ENCODE peak calls at places on chromosomes 12 and 14, in nine cellular contexts. G is WTC11, N is AG09309, S is cardiac fibroblast, H is IMR-90, T is mesothelial cell of epicardium, U is body of pancreas, V is choroid plexus epithelial cell, M is GM12865. O is an unnamed sample.

GRCh38 chr12:53123578-53124351 is 20.5 kb downstream of the SOAT2 start:
- DNase-seq in G (no peak), N (no peak), S (no peak), H (peak; percentile 58), T (no peak), U (no peak), V (peak; percentile 21), M (no peak), O (no peak)

GRCh38 chr12:74790958-74791357 is 253.3 kb downstream of the ATXN7L3B start:
- DNase-seq in G (no peak), N (no peak), S (no peak), H (no peak), T (no peak), U (no peak), V (no peak), M (no peak), O (no peak)

GRCh38 chr14:99524804-99525698 is 43.8 kb downstream of the CCNK start:
- DNase-seq in G (no peak), N (no peak), S (peak; percentile 64), H (peak; percentile 59), T (no peak), U (no peak), V (peak; percentile 54), M (no peak), O (no peak)

GRCh38 chr14:57189070-57189469 is 79.6 kb downstream of the EXOC5 start:
- DNase-seq in G (no peak), N (no peak), S (peak; percentile 34), H (peak; percentile 11), T (no peak), U (no peak), V (peak; percentile 54), M (no peak), O (no peak)

GRCh38 chr12:127284870-127285431 is 982.0 kb upstream of the TMEM132C start:
- DNase-seq in G (no peak), N (peak; percentile 99), S (peak; percentile 73), H (peak; percentile 81), T (no peak), U (no peak), V (peak; percentile 72), M (peak; percentile 22), O (no peak)

GRCh38 chr14:54776361-54777001 is 126.1 kb downstream of the GCH1 start:
- DNase-seq in G (no peak), N (no peak), S (peak; percentile 53), H (peak; percentile 79), T (no peak), U (no peak), V (peak; percentile 52), M (peak; percentile 50), O (peak; percentile 68)

GRCh38 chr14:80150301-80150700 is 61.0 kb downstream of the DIO2 start:
- DNase-seq in G (no peak), N (no peak), S (no peak), H (peak; percentile 23), T (no peak), U (no peak), V (no peak), M (no peak), O (no peak)

GRCh38 chr12:121740847-121741246 is 28.3 kb downstream of the TMEM120B start:
- DNase-seq in G (no peak), N (no peak), S (no peak), H (no peak), T (no peak), U (no peak), V (no peak), M (no peak), O (no peak)

GRCh38 chr12:116615141-116615861 is 56.1 kb downstream of the MAP1LC3B2 start:
- DNase-seq in G (no peak), N (no peak), S (no peak), H (no peak), T (no peak), U (no peak), V (no peak), M (no peak), O (no peak)

GRCh38 chr12:104951759-104952509 is 6.2 kb downstream of the SLC41A2 start:
- DNase-seq in G (no peak), N (no peak), S (no peak), H (peak; percentile 69), T (no peak), U (no peak), V (peak; percentile 75), M (no peak), O (no peak)

GRCh38 chr12:123705935-123706334 is 6.2 kb upstream of the ATP6V0A2 start:
- DNase-seq in G (no peak), N (no peak), S (no peak), H (no peak), T (no peak), U (no peak), V (peak; percentile 5), M (no peak), O (no peak)

GRCh38 chr12:85985996-85986395 is 111.9 kb downstream of the NTS start:
- DNase-seq in G (no peak), N (no peak), S (no peak), H (no peak), T (no peak), U (no peak), V (no peak), M (no peak), O (no peak)

GRCh38 chr12:47817272-47818006 is 2.3 kb downstream of the HDAC7 start:
- DNase-seq in G (no peak), N (no peak), S (peak; percentile 40), H (no peak), T (no peak), U (no peak), V (no peak), M (no peak), O (no peak)

GRCh38 chr12:109627633-109628032 is 54.0 kb downstream of the MVK start:
- DNase-seq in G (no peak), N (no peak), S (no peak), H (no peak), T (no peak), U (no peak), V (no peak), M (no peak), O (no peak)

GRCh38 chr12:109625749-109626377 is 52.3 kb downstream of the MVK start:
- DNase-seq in G (no peak), N (no peak), S (no peak), H (no peak), T (no peak), U (no peak), V (no peak), M (no peak), O (no peak)

GRCh38 chr12:109626378-109627115 is 53.0 kb downstream of the MVK start:
- DNase-seq in G (no peak), N (no peak), S (no peak), H (no peak), T (no peak), U (no peak), V (no peak), M (no peak), O (no peak)

GRCh38 chr12:109624467-109624866 is 50.9 kb downstream of the MVK start:
- DNase-seq in G (no peak), N (no peak), S (no peak), H (no peak), T (no peak), U (no peak), V (no peak), M (no peak), O (no peak)

DNA sequence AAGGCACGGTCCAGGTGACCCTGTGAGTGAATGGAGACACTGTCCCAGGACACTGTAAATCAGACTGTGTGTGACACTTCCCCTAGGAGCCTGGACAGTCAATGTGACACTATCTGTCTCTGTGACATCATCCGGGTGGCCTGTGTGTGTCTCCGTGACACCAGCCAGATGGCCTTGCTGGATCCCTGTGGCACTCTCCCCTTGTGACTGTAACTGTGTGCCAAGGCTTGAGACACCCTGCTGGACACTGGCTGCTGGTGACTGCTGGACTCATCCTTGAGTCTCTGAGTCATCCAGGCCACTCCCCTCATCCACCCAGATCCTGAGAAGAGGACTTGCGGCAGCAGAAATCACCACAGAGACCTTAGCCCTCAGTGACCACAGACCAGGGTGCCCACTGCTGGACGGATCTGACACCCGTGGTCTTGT is 51.6 kb downstream of the MVK start:
- DNase-seq in G (no peak), N (peak; percentile 14), S (peak; percentile 13), H (peak; percentile 20), T (no peak), U (no peak), V (peak; percentile 44), M (no peak), O (no peak)
- TF ChIP-seq CTCF in G (no peak), N (peak; percentile 22), S (peak; percentile 45), H (no peak), T (no peak), U (no peak), V (peak; percentile 25), M (no peak), O (no peak)

DNA sequence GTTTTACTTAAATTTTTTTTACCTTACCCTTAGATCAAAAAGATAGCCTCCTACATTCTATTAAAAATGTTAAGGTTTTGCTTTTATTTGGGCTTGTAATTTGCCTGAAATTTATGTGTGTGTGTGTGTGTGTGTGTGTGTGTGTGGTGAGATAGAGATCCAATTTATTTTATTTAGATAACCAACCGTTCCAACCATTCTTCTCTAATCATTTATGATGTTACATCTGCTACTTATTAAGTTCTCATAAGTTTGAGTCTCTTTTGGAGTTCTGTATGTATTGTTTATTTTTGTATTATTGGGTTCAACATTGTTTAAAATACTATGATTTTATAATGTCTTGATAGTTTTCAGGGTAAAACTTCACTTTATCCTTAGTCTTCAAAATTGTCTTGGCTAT is 70.6 kb upstream of the PAWR start:
- DNase-seq in G (no peak), N (no peak), S (no peak), H (peak; percentile 16), T (no peak), U (no peak), V (no peak), M (no peak), O (no peak)
- TF ChIP-seq CTCF in G (no peak), N (no peak), S (no peak), H (no peak), T (no peak), U (no peak), V (no peak), M (no peak), O (no peak)

GRCh38 chr14:97251423-97252155 is 454.4 kb downstream of the VRK1 start:
- DNase-seq in G (peak; percentile 40), N (no peak), S (no peak), H (no peak), T (no peak), U (no peak), V (no peak), M (peak; percentile 72), O (no peak)
- TF ChIP-seq CTCF in G (no peak), N (no peak), S (no peak), H (no peak), T (no peak), U (no peak), V (no peak), M (peak; percentile 27), O (no peak)

GRCh38 chr12:2652401-2653081 is 142.2 kb upstream of the FKBP4 start:
- DNase-seq in G (peak; percentile 70), N (no peak), S (no peak), H (no peak), T (no peak), U (no peak), V (no peak), M (no peak), O (peak; percentile 31)
- TF ChIP-seq CTCF in G (no peak), N (no peak), S (no peak), H (peak; percentile 7), T (no peak), U (no peak), V (no peak), M (no peak), O (no peak)